ENCODE peak calls at places on chromosomes 5 and 9, in six cellular contexts. X, F, I, C, M and V are unnamed samples.
A peak's percentile ranks its signal among the peaks of the same experiment; 100 is the strongest.

GRCh38 chr9:98455957-98456621 is 200.6 kb upstream of the TBC1D2 start:
- DNase-seq in F (no peak), X (peak; percentile 74), M (no peak), I (no peak), C (no peak), V (no peak)

GRCh38 chr5:65299841-65300240 is 181.9 kb downstream of the ADAMTS6 start:
- DNase-seq in X (peak; percentile 97), C (peak; percentile 26), M (no peak), I (no peak), F (no peak), V (no peak)

GRCh38 chr5:42230839-42231238 is 192.4 kb upstream of the GHR start:
- DNase-seq in M (no peak), C (no peak), F (no peak), X (no peak), I (no peak), V (no peak)

GRCh38 chr9:113511856-113512761 is 48.6 kb downstream of the RGS3 start:
- DNase-seq in M (no peak), C (peak; percentile 58), I (no peak), F (no peak), X (peak; percentile 73), V (no peak)

GRCh38 chr9:129097671-129098306 is 12.8 kb downstream of the CRAT start:
- DNase-seq in I (no peak), X (no peak), C (no peak), F (no peak), M (no peak), V (no peak)

GRCh38 chr5:168109441-168109840 is 182.0 kb upstream of the WWC1 start:
- DNase-seq in F (no peak), I (no peak), C (no peak), X (no peak), M (no peak), V (no peak)

GRCh38 chr5:62585751-62586150 is 7.1 kb downstream of the LRRC70 start:
- DNase-seq in F (no peak), X (peak; percentile 6), I (no peak), M (no peak), C (no peak), V (no peak)

GRCh38 chr5:40828021-40828631 is 6.9 kb downstream of the RPL37 start:
- DNase-seq in C (no peak), I (no peak), F (no peak), M (no peak), X (no peak), V (no peak)

GRCh38 chr5:120228262-120229031 is 235.7 kb upstream of the PRR16 start:
- DNase-seq in I (no peak), F (peak; percentile 27), M (no peak), C (no peak), X (no peak), V (peak; percentile 65)

GRCh38 chr5:135149956-135150723 is 116.1 kb upstream of the PITX1 start:
- DNase-seq in X (no peak), M (no peak), F (no peak), I (peak; percentile 43), C (no peak), V (no peak)

GRCh38 chr9:31166516-31166915 is 1217.9 kb upstream of the ACO1 start:
- DNase-seq in M (no peak), X (no peak), C (no peak), F (no peak), I (no peak), V (no peak)

GRCh38 chr9:75993434-75993833 is 103.0 kb downstream of the PCSK5 start:
- DNase-seq in F (no peak), I (no peak), C (peak; percentile 27), M (no peak), X (peak; percentile 41), V (no peak)

GRCh38 chr5:166768536-166768935 is 1522.9 kb upstream of the WWC1 start:
- DNase-seq in C (peak; percentile 52), M (no peak), I (no peak), F (no peak), X (no peak), V (no peak)

GRCh38 chr5:27788184-27788583 is 749.8 kb upstream of the CDH9 start:
- DNase-seq in C (no peak), F (no peak), I (no peak), M (no peak), X (no peak), V (no peak)

GRCh38 chr5:75457691-75458090 is 53.7 kb downstream of the CERT1 start:
- DNase-seq in C (no peak), X (no peak), M (no peak), F (peak; percentile 37), I (no peak), V (no peak)

GRCh38 chr5:131413605-131414559 is 150.0 kb downstream of the CDC42SE2 start:
- DNase-seq in X (no peak), F (no peak), M (no peak), I (no peak), C (no peak), V (no peak)

GRCh38 chr9:89555426-89556375 is 49.1 kb upstream of the GADD45G start:
- DNase-seq in X (no peak), M (no peak), I (no peak), C (peak; percentile 80), F (no peak), V (no peak)

GRCh38 chr9:26301046-26301445 is 591.6 kb downstream of the CAAP1 start:
- DNase-seq in M (no peak), I (no peak), F (no peak), C (no peak), X (no peak), V (no peak)

GRCh38 chr5:146165469-146165868 is 17.0 kb downstream of the LARS1 start:
- DNase-seq in M (no peak), F (no peak), X (peak; percentile 2), I (no peak), C (no peak), V (no peak)

GRCh38 chr5:181151146-181151545 is 3.8 kb downstream of the OR2V2 start:
- DNase-seq in I (no peak), M (no peak), X (no peak), C (no peak), F (no peak), V (peak; percentile 70)

GRCh38 chr9:136011703-136012496 is 50.7 kb upstream of the UBAC1 start:
- DNase-seq in M (no peak), F (no peak), X (peak; percentile 59), I (no peak), C (peak; percentile 86), V (no peak)

GRCh38 chr9:78386746-78387145 is 89.8 kb downstream of the PSAT1 start:
- DNase-seq in X (peak; percentile 19), C (peak; percentile 28), F (no peak), M (no peak), I (no peak), V (no peak)

GRCh38 chr9:135043345-135043744 is 44.1 kb upstream of the OLFM1 start:
- DNase-seq in M (no peak), X (no peak), F (no peak), C (no peak), I (no peak), V (no peak)

GRCh38 chr9:110179734-110180133 is 28.2 kb downstream of the C9orf152 start:
- DNase-seq in C (peak; percentile 84), I (no peak), F (no peak), M (no peak), X (peak; percentile 86), V (no peak)

GRCh38 chr5:177113566-177114424 is 19.8 kb upstream of the NSD1 start:
- DNase-seq in M (no peak), C (peak; percentile 78), I (peak; percentile 78), X (peak; percentile 63), F (peak; percentile 61), V (peak; percentile 77)

GRCh38 chr9:5718296-5719032 is 89.6 kb downstream of the RIC1 start:
- DNase-seq in M (no peak), C (no peak), I (no peak), X (peak; percentile 24), F (no peak), V (no peak)

GRCh38 chr9:82320566-82320965 is 332.0 kb downstream of the SPATA31D1 start:
- DNase-seq in C (no peak), X (peak; percentile 19), F (no peak), M (no peak), I (no peak), V (no peak)

GRCh38 chr9:27338527-27338903 is 41.6 kb upstream of the EQTN start:
- DNase-seq in X (no peak), M (no peak), F (no peak), I (no peak), C (no peak), V (no peak)

GRCh38 chr5:2985718-2986117 is 234.2 kb upstream of the IRX2 start:
- DNase-seq in C (no peak), F (no peak), I (no peak), M (no peak), X (no peak), V (no peak)

GRCh38 chr5:152306386-152306785 is 98.7 kb downstream of the NMUR2 start:
- DNase-seq in F (no peak), C (no peak), X (no peak), I (no peak), M (no peak), V (no peak)
- H3K14ac ChIP-seq in F (no peak overlapping the region), C (no peak overlapping the region), X (no peak overlapping the region), I (no peak overlapping the region), M (no peak overlapping the region), V (no peak overlapping the region)

GRCh38 chr9:137524597-137525317 is 25.4 kb downstream of the PNPLA7 start:
- DNase-seq in F (no peak), C (no peak), I (no peak), M (no peak), X (no peak), V (no peak)
- H3K14ac ChIP-seq in F (no peak overlapping the region), C (no peak overlapping the region), I (no peak overlapping the region), M (no peak overlapping the region), X (no peak overlapping the region), V (no peak overlapping the region)

DNA sequence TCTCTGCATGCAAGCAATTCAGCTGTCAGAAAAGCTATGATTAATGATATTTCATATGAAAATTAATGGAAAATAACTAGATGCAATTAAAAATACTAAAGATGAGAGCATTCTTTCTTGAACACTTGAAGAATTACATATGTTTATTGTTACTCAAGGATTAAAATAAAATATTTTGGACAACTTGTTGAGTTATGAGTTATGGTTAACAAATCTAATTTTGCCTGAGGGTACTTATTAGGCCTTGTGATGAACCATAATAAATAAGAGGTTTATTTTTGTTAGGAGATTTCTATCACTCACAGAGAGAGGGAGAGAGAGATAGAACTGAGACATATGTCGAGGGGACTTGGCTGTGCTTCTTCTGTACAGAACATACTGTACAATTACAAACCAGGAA is 183.7 kb downstream of the ISL1 start:
- DNase-seq in M (no peak), I (no peak), F (no peak), C (no peak), X (no peak), V (no peak)
- H3K14ac ChIP-seq in M (no peak overlapping the region), I (no peak overlapping the region), F (no peak overlapping the region), C (no peak overlapping the region), X (no peak overlapping the region), V (no peak overlapping the region)

GRCh38 chr9:35974800-35975199 is 16.8 kb upstream of the OR2S2 start:
- DNase-seq in M (no peak), F (no peak), I (no peak), C (no peak), X (no peak), V (no peak)

GRCh38 chr9:35980289-35981011 is 22.5 kb upstream of the OR2S2 start:
- DNase-seq in X (no peak), C (no peak), M (no peak), I (no peak), F (no peak), V (no peak)

GRCh38 chr9:35972093-35972492 is 14.1 kb upstream of the OR2S2 start:
- DNase-seq in C (peak; percentile 14), F (no peak), M (no peak), X (no peak), I (no peak), V (peak; percentile 74)

GRCh38 chr9:35978792-35979191 is 20.8 kb upstream of the OR2S2 start:
- DNase-seq in I (no peak), F (no peak), X (no peak), C (no peak), M (no peak), V (no peak)

GRCh38 chr9:35976726-35977125 is 18.8 kb upstream of the OR2S2 start:
- DNase-seq in C (no peak), X (no peak), I (no peak), F (no peak), M (no peak), V (no peak)
- H3K14ac ChIP-seq in C (no peak overlapping the region), X (no peak overlapping the region), I (no peak overlapping the region), F (no peak overlapping the region), M (no peak overlapping the region), V (no peak overlapping the region)